ENCODE peak calls at places on chromosomes 12 and 14, in four cellular contexts. G is IMR-90, Z is GM12878, L is H1. I is an unnamed sample.

GRCh38 chr12:18651525-18651924 is 86.3 kb downstream of the PLCZ1 start:
- DNase-seq in L (no peak), Z (no peak), G (no peak), I (no peak)

GRCh38 chr12:64390275-64390851 is at the start of gene C12orf56:
- DNase-seq in L (no peak), G (no peak), Z (no peak), I (peak; percentile 19)

GRCh38 chr12:5254703-5255102 is 177.2 kb upstream of the NTF3 start:
- DNase-seq in Z (no peak), G (no peak), L (no peak), I (no peak)

GRCh38 chr14:63248211-63248610 is 44.0 kb downstream of the RHOJ start:
- DNase-seq in Z (no peak), G (peak; percentile 68), L (no peak), I (no peak)

GRCh38 chr14:70894868-70895267 is 12.4 kb upstream of the PCNX1 start:
- DNase-seq in Z (no peak), L (no peak), G (peak; percentile 59), I (no peak)

GRCh38 chr14:100528962-100529560 is 58.2 kb downstream of the BEGAIN start:
- DNase-seq in Z (no peak), L (no peak), G (no peak), I (no peak)

GRCh38 chr12:111196532-111196931 is 172.4 kb downstream of the PHETA1 start:
- DNase-seq in G (no peak), Z (no peak), L (no peak), I (no peak)

GRCh38 chr12:45407188-45407850 is 191.4 kb downstream of the ANO6 start:
- DNase-seq in L (no peak), G (peak; percentile 83), Z (no peak), I (no peak)

GRCh38 chr14:24284501-24285035 is 13.2 kb upstream of the RABGGTA start:
- DNase-seq in G (no peak), Z (no peak), L (no peak), I (no peak)

GRCh38 chr12:51980051-51980808 is 26.5 kb upstream of the TAMALIN start:
- DNase-seq in Z (no peak), G (peak; percentile 63), L (peak; percentile 66), I (peak; percentile 88)

GRCh38 chr14:38762436-38762835 is 340.6 kb downstream of the SEC23A start:
- DNase-seq in L (no peak), G (no peak), Z (no peak), I (no peak)

GRCh38 chr12:42564540-42564939 is 25.0 kb downstream of the PRICKLE1 start:
- DNase-seq in L (no peak), Z (no peak), G (peak; percentile 77), I (no peak)

GRCh38 chr14:102207831-102208365 is 68.2 kb downstream of the WDR20 start:
- DNase-seq in G (no peak), L (no peak), Z (no peak), I (no peak)

GRCh38 chr14:102575479-102576428 is 16.7 kb upstream of the RCOR1 start:
- DNase-seq in G (no peak), L (no peak), Z (no peak), I (no peak)

GRCh38 chr12:98464155-98464554 is 51.2 kb upstream of the TMPO start:
- DNase-seq in Z (no peak), G (peak; percentile 31), L (no peak), I (no peak)

GRCh38 chr14:100298551-100299237 is 7.5 kb downstream of the SLC25A29 start:
- DNase-seq in G (no peak), Z (no peak), L (no peak), I (no peak)

GRCh38 chr14:45610303-45610702 is 357.3 kb upstream of the MIS18BP1 start:
- DNase-seq in L (no peak), G (no peak), Z (no peak), I (no peak)

GRCh38 chr14:52043690-52044089 is 25.2 kb downstream of the NID2 start:
- DNase-seq in L (peak; percentile 72), G (peak; percentile 23), Z (no peak), I (peak; percentile 6)

GRCh38 chr12:115973066-115973465 is 304.4 kb downstream of the MED13L start:
- DNase-seq in Z (no peak), G (peak; percentile 62), L (no peak), I (no peak)

GRCh38 chr12:32149489-32149888 is 42.8 kb downstream of the BICD1 start:
- DNase-seq in L (no peak), Z (no peak), G (no peak), I (no peak)

GRCh38 chr12:97177482-97177881 is 270.4 kb downstream of the NEDD1 start:
- DNase-seq in L (no peak), Z (no peak), G (no peak), I (no peak)

GRCh38 chr14:23950411-23951135 is 3.0 kb upstream of the DHRS4 start:
- DNase-seq in Z (no peak), L (no peak), G (no peak), I (no peak)

GRCh38 chr14:69592923-69593677 is 18.3 kb upstream of the SUSD6 start:
- DNase-seq in Z (no peak), G (peak; percentile 69), L (no peak), I (no peak)

GRCh38 chr14:99260652-99261551 is 11.1 kb downstream of the BCL11B start:
- DNase-seq in L (no peak), G (no peak), Z (no peak), I (no peak)

GRCh38 chr12:104715562-104716182 is 242.4 kb downstream of the SLC41A2 start:
- DNase-seq in G (no peak), Z (no peak), L (no peak), I (no peak)
- TF ChIP-seq CHD1 in G (no peak), Z (no peak), L (no peak), I (no peak)

GRCh38 chr14:56490379-56490778 is 89.2 kb upstream of the TMEM260 start:
- DNase-seq in L (no peak), G (peak; percentile 40), Z (no peak), I (no peak)
- TF ChIP-seq CHD1 in L (no peak), G (no peak), Z (no peak), I (no peak)

DNA sequence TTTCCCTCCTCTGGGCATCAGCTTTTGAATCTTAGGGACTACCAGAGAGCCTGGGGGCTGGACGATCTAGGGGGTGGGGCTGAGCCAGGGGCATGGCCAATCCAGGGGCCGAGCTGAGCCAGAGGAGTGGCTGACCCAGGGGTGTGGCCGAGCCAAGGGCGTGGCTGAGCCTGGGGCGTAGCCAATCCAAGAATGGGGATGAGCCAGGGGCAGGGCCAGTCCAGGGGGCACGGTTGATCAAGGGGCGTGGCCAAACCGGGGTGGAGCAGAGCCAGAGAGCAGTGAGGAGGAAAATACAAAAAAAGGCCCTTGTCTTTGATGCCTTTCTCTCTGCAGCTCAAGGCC is 219.3 kb upstream of the NOS1 start:
- DNase-seq in Z (no peak), L (peak; percentile 95), G (no peak), I (peak; percentile 90)
- TF ChIP-seq CHD1 in Z (no peak), L (no peak), G (no peak), I (no peak)

GRCh38 chr12:101939856-101940265 is 62.5 kb downstream of the DRAM1 start:
- DNase-seq in G (peak; percentile 83), Z (no peak), L (peak; percentile 55), I (peak; percentile 66)

GRCh38 chr12:101933866-101934514 is 56.6 kb downstream of the DRAM1 start:
- DNase-seq in L (no peak), Z (no peak), G (no peak), I (no peak)

GRCh38 chr12:101931498-101932326 is 54.3 kb downstream of the DRAM1 start:
- DNase-seq in G (no peak), L (no peak), Z (peak; percentile 82), I (no peak)

GRCh38 chr12:101939306-101939705 is 61.9 kb downstream of the DRAM1 start:
- DNase-seq in L (no peak), G (no peak), Z (no peak), I (no peak)

GRCh38 chr12:101935769-101936741 is 58.7 kb downstream of the DRAM1 start:
- DNase-seq in L (no peak), Z (peak; percentile 94), G (peak; percentile 99), I (no peak)
- TF ChIP-seq CHD1 in L (no peak), Z (peak; percentile 88), G (no peak), I (no peak)

GRCh38 chr14:72715215-72715909 is 178.5 kb downstream of the DPF3 start:
- DNase-seq in G (peak; percentile 18), Z (no peak), L (no peak), I (no peak)

GRCh38 chr14:72717220-72717619 is 176.7 kb downstream of the DPF3 start:
- DNase-seq in Z (no peak), G (no peak), L (no peak), I (no peak)

GRCh38 chr14:72714871-72715214 is 179.1 kb downstream of the DPF3 start:
- DNase-seq in L (no peak), G (no peak), Z (no peak), I (no peak)

GRCh38 chr14:72715910-72716268 is 178.0 kb downstream of the DPF3 start:
- DNase-seq in G (no peak), Z (no peak), L (no peak), I (no peak)

DNA sequence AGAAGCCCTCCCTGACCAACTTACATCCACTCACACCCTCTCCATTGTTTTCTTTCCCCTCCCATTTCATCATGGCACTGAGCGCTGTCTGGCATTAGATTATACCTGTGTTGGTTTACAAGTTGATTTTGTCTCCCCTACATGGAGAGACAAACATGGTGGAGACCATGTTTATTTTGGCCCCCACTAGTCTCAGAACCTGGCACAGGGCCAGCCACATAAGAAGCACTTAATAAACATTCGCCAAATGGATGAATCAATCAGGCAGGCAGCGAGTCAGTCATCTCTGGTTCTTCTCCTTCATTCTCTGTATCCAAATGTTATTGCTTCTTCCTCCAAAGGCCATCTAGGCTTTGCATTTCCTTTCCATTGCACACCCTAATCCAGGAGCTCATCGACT is 177.4 kb downstream of the DPF3 start:
- DNase-seq in L (no peak), Z (no peak), G (peak; percentile 41), I (no peak)
- TF ChIP-seq CHD1 in L (no peak), Z (no peak), G (no peak), I (no peak)

DNA sequence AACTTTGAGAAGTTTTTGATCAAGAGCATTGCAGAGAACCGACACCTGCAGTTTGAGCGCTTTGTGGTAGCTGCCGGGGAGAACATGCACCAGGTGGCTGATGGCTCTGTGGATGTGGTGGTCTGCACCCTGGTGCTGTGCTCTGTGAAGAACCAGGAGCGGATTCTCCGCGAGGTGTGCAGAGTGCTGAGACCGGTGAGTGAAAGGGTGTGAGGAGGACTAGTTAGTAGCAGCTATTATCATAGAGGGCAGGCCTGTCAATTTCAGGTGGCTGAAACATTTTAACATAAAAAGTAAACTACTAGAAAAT is 27.0 kb upstream of the HIGD1C start:
- DNase-seq in L (no peak), G (no peak), Z (no peak), I (peak; percentile 42)
- TF ChIP-seq CHD1 in L (no peak), G (no peak), Z (no peak), I (peak; percentile 46)

GRCh38 chr12:123936471-123936870 is 36.2 kb downstream of the CCDC92 start:
- DNase-seq in L (no peak), G (no peak), Z (no peak), I (no peak)
- TF ChIP-seq CHD1 in L (no peak), G (no peak), Z (no peak), I (no peak)